ENCODE peak calls at places on chromosome X, in nine cellular contexts. X is HCT116, U is GM23338, B is HL-60, N is HepG2, P is SK-N-SH, L is GM12878, E is Panc1, G is K562. D is an unnamed sample.
A peak's percentile ranks its signal among the peaks of the same experiment; 100 is the strongest.

GRCh38 chrX:72052415-72053090 is 79.2 kb downstream of the RTL5 start:
- DNase-seq in X (no peak), U (peak; percentile 28), B (no peak), N (no peak), P (no peak), L (no peak), E (no peak), G (no peak), D (no peak)

GRCh38 chrX:108165349-108166111 is 74.0 kb downstream of the ATG4A start:
- DNase-seq in X (peak; percentile 15), U (peak; percentile 66), B (peak; percentile 3), N (peak; percentile 33), P (peak; percentile 19), L (no peak), E (peak; percentile 10), G (peak; percentile 33), D (peak; percentile 38)

GRCh38 chrX:78118628-78119027 is 14.6 kb downstream of the PGK1 start:
- DNase-seq in X (no peak), U (no peak), B (no peak), N (no peak), P (no peak), L (no peak), E (no peak), G (no peak), D (no peak)

GRCh38 chrX:19889582-19890342 is 2.4 kb upstream of the SH3KBP1 start:
- DNase-seq in X (peak; percentile 37), U (no peak), B (no peak), N (peak; percentile 88), P (no peak), L (peak; percentile 84), E (no peak), G (peak; percentile 47), D (peak; percentile 59)

GRCh38 chrX:56564182-56564885 is 907 bp downstream of the UBQLN2 start:
- DNase-seq in X (no peak), U (peak; percentile 3), B (peak; percentile 2), N (peak; percentile 2), P (peak; percentile 27), L (no peak), E (no peak), G (peak; percentile 16), D (no peak)

GRCh38 chrX:133249659-133250058 is 31.5 kb upstream of the TFDP3 start:
- DNase-seq in X (no peak), U (no peak), B (no peak), N (no peak), P (peak; percentile 20), L (no peak), E (no peak), G (no peak), D (peak; percentile 2)

GRCh38 chrX:68193234-68193633 is 240.1 kb downstream of the OPHN1 start:
- DNase-seq in X (no peak), U (no peak), B (no peak), N (no peak), P (no peak), L (no peak), E (no peak), G (no peak), D (no peak)

GRCh38 chrX:77937291-77937690 is 26.8 kb downstream of the ATP7A start:
- DNase-seq in X (no peak), U (no peak), B (no peak), N (no peak), P (no peak), L (no peak), E (no peak), G (no peak), D (peak; percentile 68)

GRCh38 chrX:107996124-107996523 is 14.0 kb upstream of the TEX13B start:
- DNase-seq in X (no peak), U (no peak), B (no peak), N (no peak), P (no peak), L (no peak), E (no peak), G (no peak), D (no peak)

GRCh38 chrX:24876782-24877315 is 138.9 kb downstream of the ARX start:
- DNase-seq in X (no peak), U (no peak), B (no peak), N (no peak), P (no peak), L (no peak), E (no peak), G (no peak), D (no peak)

GRCh38 chrX:281166-281999 is at the start of gene PLCXD1:
- DNase-seq in X (no peak), U (peak; percentile 96), B (peak; percentile 35), N (peak; percentile 85), P (peak; percentile 84), L (no peak), E (no peak), G (peak; percentile 85), D (peak; percentile 85)

GRCh38 chrX:95764972-95765451 is 919.6 kb upstream of the DIAPH2 start:
- DNase-seq in X (no peak), U (peak; percentile 68), B (peak; percentile 11), N (peak; percentile 4), P (peak; percentile 14), L (no peak), E (no peak), G (peak; percentile 1), D (no peak)

GRCh38 chrX:150084474-150085229 is 146.4 kb upstream of the EOLA2 start:
- DNase-seq in X (no peak), U (no peak), B (no peak), N (no peak), P (no peak), L (no peak), E (peak; percentile 65), G (no peak), D (no peak)

GRCh38 chrX:103734125-103734760 is 23.5 kb downstream of the TMEM31 start:
- DNase-seq in X (no peak), U (no peak), B (no peak), N (no peak), P (no peak), L (no peak), E (no peak), G (no peak), D (no peak)

GRCh38 chrX:97310373-97310772 is 426.7 kb downstream of the RPA4 start:
- DNase-seq in X (no peak), U (peak; percentile 87), B (no peak), N (no peak), P (no peak), L (no peak), E (no peak), G (no peak), D (no peak)

GRCh38 chrX:115284877-115285276 is 4.6 kb upstream of the LUZP4 start:
- DNase-seq in X (no peak), U (no peak), B (no peak), N (no peak), P (no peak), L (no peak), E (no peak), G (no peak), D (no peak)

GRCh38 chrX:139211568-139212182 is 318.9 kb upstream of the F9 start:
- DNase-seq in X (no peak), U (peak; percentile 44), B (no peak), N (no peak), P (no peak), L (no peak), E (no peak), G (peak; percentile 29), D (no peak)

GRCh38 chrX:153938226-153938786 is 3.5 kb upstream of the NAA10 start:
- DNase-seq in X (no peak), U (peak; percentile 22), B (no peak), N (no peak), P (no peak), L (no peak), E (no peak), G (no peak), D (no peak)

GRCh38 chrX:137236837-137237236 is 203.0 kb upstream of the GPR101 start:
- DNase-seq in X (no peak), U (no peak), B (no peak), N (no peak), P (no peak), L (no peak), E (no peak), G (no peak), D (no peak)

GRCh38 chrX:131792789-131793462 is 230.2 kb upstream of the STK26 start:
- DNase-seq in X (no peak), U (no peak), B (peak; percentile 90), N (no peak), P (peak; percentile 68), L (peak; percentile 90), E (peak; percentile 92), G (no peak), D (peak; percentile 95)

DNA sequence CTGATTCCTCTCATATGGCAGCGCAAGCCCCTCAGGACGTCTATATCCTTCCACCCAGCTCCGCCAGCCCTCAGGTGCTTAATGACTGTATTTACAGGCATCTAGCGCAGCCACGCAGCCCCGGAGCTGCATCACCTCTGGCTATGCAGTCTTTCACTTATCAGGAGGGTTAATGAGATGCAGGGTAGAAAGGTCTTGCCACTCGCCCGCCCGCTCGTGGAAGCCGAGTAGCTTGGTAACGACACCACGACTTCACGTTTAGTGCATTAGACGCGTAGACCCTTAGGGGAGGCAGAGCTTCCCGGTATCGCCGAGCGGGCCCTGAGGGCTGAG is 1.5 kb upstream of the SLC16A2 start:
- DNase-seq in X (no peak), U (peak; percentile 17), B (no peak), N (no peak), P (no peak), L (no peak), E (no peak), G (no peak), D (no peak)
- TF ChIP-seq REST in X (no peak), U (no peak), B (no peak), N (no peak), P (no peak), L (no peak), E (no peak), G (no peak), D (no peak)

GRCh38 chrX:52811065-52811625 is at the start of gene XAGE5:
- DNase-seq in X (no peak), U (no peak), B (no peak), N (no peak), P (no peak), L (no peak), E (no peak), G (peak; percentile 7), D (no peak)
- TF ChIP-seq REST in X (no peak), U (no peak), B (no peak), N (no peak), P (no peak), L (no peak), E (no peak), G (no peak), D (no peak)

GRCh38 chrX:9517062-9517461 is 52.2 kb downstream of the TBL1X start:
- DNase-seq in X (no peak), U (no peak), B (no peak), N (no peak), P (no peak), L (no peak), E (no peak), G (no peak), D (no peak)
- TF ChIP-seq REST in X (no peak), U (no peak), B (no peak), N (no peak), P (no peak), L (no peak), E (no peak), G (no peak), D (no peak)

DNA sequence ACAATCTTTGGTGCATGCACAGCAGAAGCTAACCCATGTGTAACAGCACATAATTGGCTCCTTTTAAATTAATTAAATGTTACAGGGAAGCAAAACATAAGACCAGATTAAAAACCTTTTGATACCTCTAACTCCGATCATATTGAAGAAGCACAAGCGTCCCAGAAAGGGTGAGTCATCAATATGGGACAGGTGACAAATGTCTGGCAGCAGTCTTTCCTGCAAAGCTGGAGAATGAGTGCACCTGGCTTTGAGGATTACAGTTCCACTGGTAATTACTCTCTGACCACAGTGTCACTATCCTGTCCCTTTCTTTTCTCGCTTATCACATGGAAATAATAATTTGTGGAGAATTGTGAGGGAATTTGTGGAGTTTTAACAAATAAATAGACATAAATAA is 94.6 kb downstream of the FAM9B start:
- DNase-seq in X (no peak), U (no peak), B (no peak), N (no peak), P (no peak), L (no peak), E (no peak), G (no peak), D (no peak)
- TF ChIP-seq REST in X (no peak), U (no peak), B (no peak), N (no peak), P (no peak), L (no peak), E (no peak), G (no peak), D (no peak)

D was measured in A549.